ENCODE peak calls at places on chromosomes 6 and 20, in nine cellular contexts. H is A549, U is HCT116, Y is ovary, J is prostate gland, S is body of pancreas, W is breast epithelium, G is right lobe of liver, M is tibial nerve. V is an unnamed sample.

GRCh38 chr6:125858427-125859320 is 67.9 kb downstream of the NCOA7 start:
- DNase-seq in G (peak; percentile 57), W (peak; percentile 51), S (peak; percentile 71), H (peak; percentile 85), U (peak; percentile 42), Y (peak; percentile 27), M (no peak), J (peak; percentile 67), V (peak; percentile 9)

GRCh38 chr20:4502756-4503155 is 219.0 kb upstream of the PRND start:
- DNase-seq in U (no peak), H (no peak), M (no peak), S (no peak), J (no peak), W (no peak), Y (no peak), G (no peak), V (no peak)

GRCh38 chr6:163793584-163793983 is 379.1 kb downstream of the QKI start:
- DNase-seq in M (no peak), G (no peak), U (peak; percentile 0), Y (no peak), W (no peak), S (no peak), J (no peak), H (no peak), V (no peak)

GRCh38 chr6:152176219-152176745 is 368.8 kb downstream of the ESR1 start:
- DNase-seq in J (no peak), Y (no peak), S (no peak), M (no peak), G (peak; percentile 69), U (no peak), W (no peak), H (no peak), V (no peak)

GRCh38 chr6:54095740-54096139 is 15.5 kb upstream of the MLIP start:
- DNase-seq in Y (no peak), H (no peak), J (no peak), S (no peak), W (no peak), U (no peak), G (no peak), M (no peak), V (no peak)

GRCh38 chr20:56414842-56415765 is 3.0 kb downstream of the CASS4 start:
- DNase-seq in M (no peak), S (no peak), W (no peak), G (no peak), U (no peak), Y (no peak), H (no peak), J (no peak), V (no peak)

GRCh38 chr6:31083742-31084354 is 28.5 kb downstream of the C6orf15 start:
- DNase-seq in M (no peak), H (no peak), Y (no peak), U (peak; percentile 61), J (no peak), G (no peak), W (no peak), S (peak; percentile 34), V (no peak)

GRCh38 chr20:58982406-58983114 is 1.5 kb downstream of the NELFCD start:
- DNase-seq in M (no peak), H (no peak), J (no peak), U (no peak), Y (no peak), S (no peak), W (no peak), G (no peak), V (no peak)

GRCh38 chr6:4809999-4810918 is 34.1 kb downstream of the CDYL start:
- DNase-seq in H (no peak), Y (no peak), J (no peak), S (no peak), W (no peak), M (no peak), U (peak; percentile 21), G (no peak), V (peak; percentile 23)

GRCh38 chr6:105432797-105433196 is 29.9 kb upstream of the PREP start:
- DNase-seq in U (peak; percentile 34), Y (no peak), W (no peak), J (no peak), S (peak; percentile 7), H (peak; percentile 25), G (no peak), M (no peak), V (peak; percentile 11)

GRCh38 chr6:11317885-11318771 is 85.7 kb upstream of the NEDD9 start:
- DNase-seq in U (peak; percentile 8), G (no peak), W (peak; percentile 89), S (peak; percentile 53), Y (peak; percentile 56), H (peak; percentile 85), M (peak; percentile 36), J (no peak), V (peak; percentile 62)

GRCh38 chr20:919491-919916 is 3.4 kb upstream of the ANGPT4 start:
- DNase-seq in J (no peak), W (no peak), Y (no peak), S (no peak), H (no peak), G (no peak), M (no peak), U (no peak), V (no peak)

GRCh38 chr6:78607188-78607587 is 260.2 kb upstream of the IRAK1BP1 start:
- DNase-seq in J (no peak), Y (no peak), G (no peak), M (no peak), U (no peak), H (no peak), W (no peak), S (no peak), V (no peak)

GRCh38 chr6:1240766-1241165 is 71.1 kb upstream of the FOXQ1 start:
- DNase-seq in W (no peak), J (no peak), U (no peak), H (no peak), G (no peak), S (no peak), M (no peak), Y (no peak), V (no peak)

GRCh38 chr6:13395272-13396237 is 67.2 kb upstream of the TBC1D7 start:
- DNase-seq in M (peak; percentile 47), H (no peak), G (peak; percentile 78), S (peak; percentile 89), J (peak; percentile 74), Y (no peak), W (no peak), U (no peak), V (peak; percentile 37)

GRCh38 chr6:43283905-43284304 is 14.2 kb upstream of the SLC22A7 start:
- DNase-seq in M (no peak), W (no peak), J (no peak), U (no peak), Y (no peak), S (no peak), H (no peak), G (no peak), V (no peak)

GRCh38 chr6:16248271-16248670 is 9.9 kb downstream of the GMPR start:
- DNase-seq in Y (no peak), G (no peak), S (no peak), U (no peak), H (no peak), M (no peak), J (no peak), W (no peak), V (no peak)

GRCh38 chr6:163706688-163707087 is 292.2 kb downstream of the QKI start:
- DNase-seq in W (no peak), Y (no peak), U (no peak), M (no peak), H (no peak), J (no peak), S (no peak), G (no peak), V (no peak)

GRCh38 chr20:33521461-33521860 is 31.6 kb downstream of the CBFA2T2 start:
- DNase-seq in S (no peak), G (no peak), J (no peak), W (no peak), H (no peak), M (no peak), Y (no peak), U (no peak), V (no peak)

GRCh38 chr20:11054266-11055025 is 380.6 kb upstream of the JAG1 start:
- DNase-seq in Y (no peak), J (no peak), U (no peak), W (no peak), H (no peak), M (no peak), G (no peak), S (peak; percentile 10), V (no peak)

GRCh38 chr6:52317841-52318581 is 33.5 kb upstream of the MCM3 start:
- DNase-seq in Y (no peak), J (no peak), U (no peak), G (no peak), W (no peak), S (no peak), M (no peak), H (peak; percentile 13), V (peak; percentile 38)

GRCh38 chr6:27836783-27837635 is 75.2 kb downstream of the OR2B2 start:
- DNase-seq in S (peak; percentile 70), U (peak; percentile 76), W (no peak), M (no peak), J (peak; percentile 73), G (no peak), H (no peak), Y (peak; percentile 65), V (no peak)
- TF ChIP-seq POLR2A in S (peak; percentile 66), U (peak; percentile 51), W (no peak), M (peak; percentile 64), J (peak; percentile 15), G (peak; percentile 51), H (no peak), Y (peak; percentile 23), V (peak; percentile 33)

DNA sequence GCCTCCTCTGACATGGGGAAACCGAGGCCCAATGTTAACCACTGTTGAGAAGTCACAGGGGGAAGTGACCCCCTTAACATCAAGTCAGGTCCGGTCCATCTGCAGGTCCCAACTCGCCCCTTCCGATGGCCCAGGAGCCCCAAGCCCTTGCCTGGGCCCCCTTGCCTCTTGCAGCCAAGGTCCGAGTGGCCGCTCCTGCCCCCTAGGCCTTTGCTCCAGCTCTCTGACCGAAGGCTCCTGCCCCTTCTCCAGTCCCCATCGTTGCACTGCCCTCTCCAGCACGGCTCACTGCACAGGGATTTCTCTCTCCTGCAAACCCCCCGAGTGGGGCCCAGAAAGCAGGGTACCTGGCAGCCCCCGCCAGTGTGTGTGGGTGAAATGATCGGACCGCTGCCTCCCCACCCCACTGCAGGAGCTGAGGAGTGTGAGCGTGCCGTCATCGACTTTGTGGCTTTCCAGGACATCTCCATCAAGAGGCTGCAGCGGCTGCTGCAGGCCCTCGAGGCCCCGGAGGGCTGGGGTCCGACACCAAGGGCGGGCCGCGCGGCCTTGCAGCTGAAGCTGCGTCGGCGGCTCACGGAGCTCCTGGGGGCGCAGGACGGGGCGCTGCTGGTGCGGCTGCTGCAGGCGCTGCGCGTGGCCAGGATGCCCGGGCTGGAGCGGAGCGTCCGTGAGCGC is 1.6 kb downstream of the TNFRSF6B start:
- DNase-seq in S (no peak), H (no peak), W (no peak), U (no peak), Y (no peak), M (no peak), J (no peak), G (peak; percentile 46), V (no peak)
- TF ChIP-seq POLR2A in S (no peak), H (no peak), W (no peak), U (no peak), Y (no peak), M (no peak), J (no peak), G (no peak), V (no peak)

GRCh38 chr6:139164001-139164400 is 29.1 kb downstream of the HECA start:
- DNase-seq in M (no peak), U (no peak), W (no peak), H (no peak), J (no peak), Y (no peak), G (no peak), S (no peak), V (no peak)
- TF ChIP-seq POLR2A in M (no peak), U (no peak), W (no peak), H (no peak), J (no peak), Y (no peak), G (no peak), S (no peak), V (no peak)

GRCh38 chr20:34546751-34547181 is 11.8 kb upstream of the MAP1LC3A start:
- DNase-seq in M (no peak), U (no peak), J (no peak), Y (no peak), H (no peak), S (no peak), G (no peak), W (no peak), V (no peak)
- TF ChIP-seq POLR2A in M (no peak), U (no peak), J (no peak), Y (no peak), H (no peak), S (no peak), G (no peak), W (no peak), V (no peak)

V was measured in H54.